ENCODE peak calls at places on chromosomes 3 and 15, in eight cellular contexts. V, N, K, S, G, F, T and Y are unnamed samples. For H4K20me1, the result is how much of the 10 kb centered on the place peaks cover.

GRCh38 chr3:78870484-78870883 is 897.3 kb downstream of the ROBO1 start:
- DNase-seq in S (no peak), V (no peak), N (no peak), F (no peak), G (no peak), K (no peak), T (no peak), Y (no peak)

GRCh38 chr15:31173790-31174450 is 72.4 kb upstream of the TRPM1 start:
- DNase-seq in V (no peak), N (no peak), T (no peak), K (no peak), S (no peak), G (no peak), F (no peak), Y (no peak)

GRCh38 chr3:52315977-52316764 is at the start of gene DNAH1:
- DNase-seq in N (no peak), T (no peak), S (no peak), F (no peak), G (no peak), K (no peak), V (no peak), Y (no peak)

GRCh38 chr15:66107070-66107469 is 146.5 kb downstream of the MEGF11 start:
- DNase-seq in G (no peak), N (no peak), F (no peak), T (no peak), V (no peak), K (no peak), S (no peak), Y (no peak)

GRCh38 chr15:40343512-40343911 is 2.8 kb upstream of the CCDC9B start:
- DNase-seq in F (no peak), N (peak), G (no peak), S (peak), K (peak), T (peak), V (peak), Y (peak)

GRCh38 chr15:63296195-63296594 is 18.8 kb downstream of the APH1B start:
- DNase-seq in T (no peak), S (no peak), F (no peak), N (no peak), K (no peak), G (no peak), V (no peak), Y (no peak)

GRCh38 chr3:30848093-30848779 is 46.2 kb downstream of the GADL1 start:
- DNase-seq in T (no peak), K (no peak), G (no peak), S (no peak), F (no peak), N (no peak), V (peak), Y (no peak)

GRCh38 chr3:14620512-14620911 is 31.1 kb upstream of the CCDC174 start:
- DNase-seq in N (no peak), G (no peak), T (no peak), S (no peak), F (peak), K (no peak), V (no peak), Y (no peak)

GRCh38 chr15:39593071-39594055 is 12.5 kb downstream of the THBS1 start:
- DNase-seq in F (no peak), T (peak), V (peak), S (peak), G (no peak), K (peak), N (no peak), Y (no peak)

GRCh38 chr3:117355566-117355965 is 646.0 kb downstream of the TUSC7 start:
- DNase-seq in K (no peak), T (peak), F (peak), N (no peak), S (no peak), G (no peak), V (peak), Y (no peak)

GRCh38 chr15:67066041-67067021 is 929 bp downstream of the SMAD3 start:
- DNase-seq in F (peak), T (peak), G (no peak), K (no peak), V (no peak), S (peak), N (no peak), Y (no peak)

GRCh38 chr15:50884583-50884982 is 23.9 kb upstream of the AP4E1 start:
- DNase-seq in G (no peak), K (peak), N (peak), T (peak), S (peak), V (no peak), F (no peak), Y (peak)

GRCh38 chr3:49266410-49267170 is 10.4 kb downstream of the C3orf62 start:
- DNase-seq in F (no peak), N (no peak), K (no peak), T (no peak), G (no peak), S (no peak), V (no peak), Y (no peak)

GRCh38 chr15:38972831-38973230 is 408.2 kb upstream of the RASGRP1 start:
- DNase-seq in G (no peak), N (peak), F (no peak), K (no peak), S (no peak), T (no peak), V (no peak), Y (no peak)

GRCh38 chr15:49438970-49439631 is 16.1 kb downstream of the FGF7 start:
- DNase-seq in F (peak), T (no peak), K (no peak), N (no peak), S (no peak), V (no peak), G (no peak), Y (no peak)

GRCh38 chr3:180911876-180912303 is 580 bp upstream of the FXR1 start:
- DNase-seq in S (no peak), F (no peak), G (no peak), T (no peak), V (no peak), N (no peak), K (no peak), Y (no peak)

GRCh38 chr3:153026026-153026425 is 136.0 kb upstream of the RAP2B start:
- DNase-seq in G (peak), F (peak), T (peak), K (peak), S (peak), N (peak), V (peak), Y (no peak)

GRCh38 chr3:138921316-138922292 is 25.3 kb downstream of the FOXL2 start:
- DNase-seq in N (peak), V (peak), T (peak), F (no peak), S (peak), G (no peak), K (peak), Y (peak)

GRCh38 chr15:61034793-61035710 is 194.1 kb downstream of the RORA start:
- DNase-seq in F (no peak), K (no peak), V (peak), G (no peak), S (no peak), T (peak), N (peak), Y (no peak)

GRCh38 chr3:101010316-101010715 is 17.1 kb upstream of the ABI3BP start:
- DNase-seq in N (peak), K (no peak), F (no peak), G (no peak), T (peak), V (no peak), S (peak), Y (no peak)

GRCh38 chr3:147358144-147358992 is 48.0 kb downstream of the ZIC4 start:
- DNase-seq in K (no peak), G (no peak), T (no peak), S (no peak), V (no peak), N (no peak), F (peak), Y (no peak)

GRCh38 chr15:66841953-66842681 is 140.1 kb downstream of the SMAD6 start:
- DNase-seq in N (peak), S (peak), F (peak), V (peak), G (peak), K (peak), T (peak), Y (peak)

GRCh38 chr3:184505479-184505878 is 56.1 kb upstream of the EPHB3 start:
- DNase-seq in N (no peak), V (no peak), K (no peak), F (no peak), T (no peak), S (no peak), G (no peak), Y (no peak)

GRCh38 chr3:143242101-143242500 is 122.5 kb downstream of the CHST2 start:
- DNase-seq in V (no peak), K (no peak), N (peak), S (no peak), G (no peak), F (no peak), T (peak), Y (no peak)

GRCh38 chr15:89278307-89278706 is 34.5 kb downstream of the FANCI start:
- DNase-seq in T (peak), K (peak), S (no peak), N (no peak), V (peak), G (no peak), F (no peak), Y (no peak)

GRCh38 chr3:108090066-108090700 is 648 bp downstream of the CD47 start:
- DNase-seq in N (peak), T (peak), F (peak), S (peak), K (peak), V (peak), G (no peak), Y (no peak)

GRCh38 chr3:2099028-2099671 is 484 bp downstream of the CNTN4 start:
- DNase-seq in F (peak), K (no peak), N (no peak), S (no peak), V (no peak), T (no peak), G (no peak), Y (no peak)

GRCh38 chr3:44061961-44062360 is 179.7 kb upstream of the TOPAZ1 start:
- DNase-seq in V (no peak), S (no peak), T (no peak), G (no peak), N (no peak), K (no peak), F (peak), Y (no peak)

GRCh38 chr3:45547764-45548683 is 46.5 kb upstream of the LIMD1 start:
- DNase-seq in K (no peak), G (no peak), F (no peak), S (no peak), N (peak), T (no peak), V (peak), Y (no peak)

GRCh38 chr3:122322095-122323075 is 2.7 kb upstream of the CSTA start:
- DNase-seq in T (no peak), F (no peak), G (no peak), V (no peak), K (no peak), N (no peak), S (no peak), Y (no peak)

GRCh38 chr3:55206000-55206399 is 278.1 kb upstream of the LRTM1 start:
- DNase-seq in F (no peak), K (no peak), T (peak), S (no peak), N (peak), V (peak), G (no peak), Y (no peak)

GRCh38 chr3:13451301-13451673 is 28.8 kb upstream of the HDAC11 start:
- DNase-seq in N (peak), K (peak), G (no peak), T (peak), F (no peak), S (peak), V (no peak), Y (no peak)

GRCh38 chr15:66953523-66954229 is 111.7 kb upstream of the SMAD3 start:
- DNase-seq in F (no peak), S (no peak), G (no peak), N (no peak), K (no peak), T (no peak), V (no peak), Y (peak)

GRCh38 chr3:52090131-52090548 is 33.8 kb upstream of the DUSP7 start:
- DNase-seq in K (peak), V (peak), F (no peak), G (peak), T (peak), N (peak), S (peak), Y (peak)

GRCh38 chr3:162390891-162391290 is 894.3 kb downstream of the OTOL1 start:
- DNase-seq in V (peak), G (peak), N (peak), S (peak), T (peak), K (peak), F (no peak), Y (peak)

GRCh38 chr3:69420781-69421520 is 35.1 kb upstream of the FRMD4B start:
- DNase-seq in F (no peak), K (no peak), T (no peak), G (no peak), V (peak), S (peak), N (peak), Y (no peak)

GRCh38 chr15:55221090-55222011 is 24.6 kb upstream of the RSL24D1 start:
- DNase-seq in V (peak), T (peak), N (peak), F (peak), S (peak), K (peak), G (no peak), Y (peak)

GRCh38 chr15:61820212-61820611 is 240.0 kb downstream of the VPS13C start:
- DNase-seq in G (no peak), T (no peak), F (no peak), S (no peak), N (no peak), K (no peak), V (no peak), Y (no peak)

GRCh38 chr15:53539878-53540277 is 219.6 kb downstream of the WDR72 start:
- DNase-seq in S (peak), K (peak), V (no peak), F (no peak), N (no peak), T (no peak), G (no peak), Y (no peak)
- H3K4me3 ChIP-seq in S (no peak), K (peak), V (no peak), F (no peak), N (no peak), T (no peak), G (peak), Y (no peak)

DNA sequence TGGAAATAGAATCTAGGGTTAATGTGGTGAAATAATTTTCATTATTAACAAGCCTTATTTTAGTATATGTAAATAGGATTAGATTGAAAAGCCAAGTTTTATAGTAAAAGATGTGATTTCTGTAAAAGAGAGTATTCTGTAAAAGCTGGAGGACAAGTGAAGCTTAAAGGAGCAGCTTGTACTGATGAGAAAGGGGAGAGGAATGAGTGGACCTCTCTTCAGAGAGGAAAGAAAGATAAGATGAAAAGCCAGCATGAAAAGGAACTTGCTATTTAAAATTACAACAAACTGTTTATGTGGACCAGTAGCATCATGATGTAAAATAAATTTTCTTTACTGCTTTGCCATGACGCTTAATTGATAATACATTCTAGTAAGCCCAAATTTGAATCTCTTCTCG is 18.5 kb downstream of the ALCAM start:
- DNase-seq in T (peak), V (no peak), N (peak), K (no peak), F (no peak), G (no peak), S (no peak), Y (no peak)
- H4K20me1 ChIP-seq in T (under half), V (under half), N (under half), K (under half), F (under half), G (under half), S (under half), Y (under half)

GRCh38 chr3:66466606-66467270 is 34.1 kb downstream of the LRIG1 start:
- DNase-seq in S (no peak), G (no peak), F (no peak), V (no peak), T (no peak), K (no peak), N (no peak), Y (no peak)
- H3K4me3 ChIP-seq in S (no peak), G (no peak), F (no peak), V (no peak), T (no peak), K (no peak), N (no peak), Y (no peak)

DNA sequence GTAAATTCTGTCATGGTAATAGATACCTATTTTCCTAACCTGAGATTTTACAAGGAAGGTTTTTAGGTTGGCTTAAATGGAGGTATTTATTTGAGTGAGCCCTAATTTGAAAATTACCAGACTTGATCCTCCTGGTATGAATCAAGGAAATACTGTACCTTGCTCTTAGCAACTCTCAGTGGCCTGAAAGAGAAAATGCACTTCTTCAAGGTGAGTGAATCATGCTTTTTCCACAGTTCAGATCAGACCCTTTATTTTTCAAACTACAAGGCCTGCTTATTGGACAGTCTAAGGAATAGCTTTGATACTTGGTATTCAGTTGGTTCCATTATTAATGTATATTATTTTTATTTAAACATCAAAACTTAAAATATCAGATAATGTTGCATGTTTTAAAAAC is 15.4 kb downstream of the FEM1B start:
- DNase-seq in G (no peak), N (no peak), F (no peak), S (no peak), K (no peak), T (no peak), V (no peak), Y (no peak)
- H4K20me1 ChIP-seq in G (under half), N (half or more), F (under half), S (under half), K (under half), T (half or more), V (under half), Y (under half)

DNA sequence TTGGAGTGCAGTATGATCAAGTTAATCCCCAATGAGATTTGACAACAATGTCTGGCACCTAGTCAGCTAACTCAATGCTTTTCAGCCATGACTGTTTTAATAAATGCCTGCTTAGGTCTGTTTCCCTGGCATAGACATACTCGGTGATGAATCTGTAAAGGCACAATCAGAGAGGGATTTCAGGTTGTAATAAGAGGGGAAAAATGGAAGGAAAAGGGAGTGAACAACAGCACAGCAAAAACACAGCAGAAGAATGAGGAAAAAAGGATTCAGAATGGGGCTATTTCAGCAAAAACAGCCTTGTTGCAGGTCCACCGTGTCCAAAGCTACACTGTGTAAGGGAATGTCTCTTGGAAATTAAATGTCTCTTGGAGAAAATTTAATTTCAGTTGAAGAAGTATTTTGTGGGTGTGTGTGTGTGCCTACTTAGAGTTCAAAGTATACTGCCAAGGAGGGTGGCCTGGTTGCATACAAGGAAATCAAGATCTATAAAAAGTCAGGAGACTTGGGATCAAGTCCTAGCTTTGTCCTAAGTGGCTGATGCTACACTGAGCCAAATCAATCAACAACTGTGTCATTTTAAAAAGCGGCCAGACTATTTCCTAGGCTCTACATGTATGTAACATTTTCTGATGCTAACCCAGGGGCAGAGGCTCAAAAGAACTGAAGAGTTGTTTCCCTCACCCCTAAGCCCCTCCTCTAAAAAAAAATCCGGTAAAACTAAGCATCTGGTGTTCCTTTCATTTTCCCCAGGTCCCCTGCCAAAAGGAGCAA is 19.1 kb upstream of the CHD2 start:
- DNase-seq in T (no peak), F (no peak), V (peak), K (no peak), G (no peak), N (no peak), S (no peak), Y (no peak)
- H3K4me3 ChIP-seq in T (no peak), F (no peak), V (peak), K (no peak), G (no peak), N (no peak), S (peak), Y (peak)

GRCh38 chr3:177066068-177066467 is 131.2 kb downstream of the TBL1XR1 start:
- DNase-seq in F (no peak), K (no peak), T (no peak), N (no peak), G (no peak), S (no peak), V (no peak), Y (no peak)
- H4K20me1 ChIP-seq in F (under half), K (under half), T (under half), N (half or more), G (under half), S (under half), V (under half), Y (under half)